ENCODE peak calls at places on chromosomes 11 and 22, in nine cellular contexts. One of them, this sample, is unnamed. For H3K4me1, the result is how much of the 10 kb centered on the place peaks cover.

GRCh38 chr22:46069518-46070214 is 80.7 kb upstream of the PPARA start:
- DNase-seq in thoracic aorta: peak
- DNase-seq in fibroblast of lung: peak
- DNase-seq in OCI-LY7: peak
- DNase-seq in cardiac muscle cell: peak
- DNase-seq in K562: no peak
- DNase-seq in uterus: peak
- DNase-seq in endodermal cell: no peak
- DNase-seq in psoas muscle: peak
- DNase-seq in this sample: peak

GRCh38 chr11:78576549-78577097 is 2.0 kb upstream of the NARS2 start:
- DNase-seq in uterus: no peak
- DNase-seq in psoas muscle: no peak
- DNase-seq in thoracic aorta: no peak
- DNase-seq in fibroblast of lung: no peak
- DNase-seq in OCI-LY7: no peak
- DNase-seq in cardiac muscle cell: no peak
- DNase-seq in endodermal cell: no peak
- DNase-seq in K562: no peak
- DNase-seq in this sample: no peak

GRCh38 chr11:118607401-118608267 is at the start of gene PHLDB1:
- DNase-seq in endodermal cell: peak
- DNase-seq in K562: peak
- DNase-seq in thoracic aorta: no peak
- DNase-seq in uterus: peak
- DNase-seq in cardiac muscle cell: peak
- DNase-seq in OCI-LY7: peak
- DNase-seq in fibroblast of lung: peak
- DNase-seq in psoas muscle: peak
- DNase-seq in this sample: peak

GRCh38 chr11:2837096-2837601 is 48.4 kb downstream of the CDKN1C start:
- DNase-seq in psoas muscle: peak
- DNase-seq in K562: peak
- DNase-seq in thoracic aorta: no peak
- DNase-seq in OCI-LY7: no peak
- DNase-seq in cardiac muscle cell: peak
- DNase-seq in fibroblast of lung: no peak
- DNase-seq in uterus: peak
- DNase-seq in endodermal cell: peak
- DNase-seq in this sample: no peak

GRCh38 chr11:23206736-23207336 is 346.6 kb upstream of the CCDC179 start:
- DNase-seq in thoracic aorta: no peak
- DNase-seq in psoas muscle: no peak
- DNase-seq in cardiac muscle cell: peak
- DNase-seq in uterus: no peak
- DNase-seq in fibroblast of lung: peak
- DNase-seq in K562: no peak
- DNase-seq in endodermal cell: no peak
- DNase-seq in OCI-LY7: no peak
- DNase-seq in this sample: no peak

GRCh38 chr22:47286590-47286989 is 524.1 kb downstream of the TBC1D22A start:
- DNase-seq in thoracic aorta: no peak
- DNase-seq in OCI-LY7: no peak
- DNase-seq in endodermal cell: no peak
- DNase-seq in fibroblast of lung: no peak
- DNase-seq in K562: no peak
- DNase-seq in uterus: no peak
- DNase-seq in psoas muscle: no peak
- DNase-seq in cardiac muscle cell: no peak
- DNase-seq in this sample: no peak

GRCh38 chr11:93089474-93090102 is 108.2 kb downstream of the SLC36A4 start:
- DNase-seq in uterus: no peak
- DNase-seq in fibroblast of lung: peak
- DNase-seq in cardiac muscle cell: peak
- DNase-seq in psoas muscle: no peak
- DNase-seq in K562: peak
- DNase-seq in thoracic aorta: no peak
- DNase-seq in endodermal cell: peak
- DNase-seq in OCI-LY7: peak
- DNase-seq in this sample: no peak

GRCh38 chr11:12723410-12724297 is 49.4 kb downstream of the TEAD1 start:
- DNase-seq in thoracic aorta: no peak
- DNase-seq in cardiac muscle cell: peak
- DNase-seq in fibroblast of lung: peak
- DNase-seq in uterus: no peak
- DNase-seq in endodermal cell: no peak
- DNase-seq in K562: no peak
- DNase-seq in OCI-LY7: no peak
- DNase-seq in psoas muscle: no peak
- DNase-seq in this sample: no peak

GRCh38 chr11:134543144-134544044 is 131.4 kb upstream of the B3GAT1 start:
- DNase-seq in psoas muscle: no peak
- DNase-seq in K562: no peak
- DNase-seq in endodermal cell: peak
- DNase-seq in cardiac muscle cell: no peak
- DNase-seq in OCI-LY7: no peak
- DNase-seq in fibroblast of lung: no peak
- DNase-seq in uterus: peak
- DNase-seq in thoracic aorta: no peak
- DNase-seq in this sample: no peak

GRCh38 chr22:19446603-19447387 is 716 bp downstream of the C22orf39 start:
- DNase-seq in fibroblast of lung: peak
- DNase-seq in K562: peak
- DNase-seq in OCI-LY7: no peak
- DNase-seq in psoas muscle: no peak
- DNase-seq in endodermal cell: peak
- DNase-seq in thoracic aorta: no peak
- DNase-seq in cardiac muscle cell: no peak
- DNase-seq in uterus: no peak
- DNase-seq in this sample: no peak

GRCh38 chr11:64713781-64714363 is 9.1 kb downstream of the NRXN2 start:
- DNase-seq in uterus: no peak
- DNase-seq in cardiac muscle cell: no peak
- DNase-seq in psoas muscle: no peak
- DNase-seq in thoracic aorta: no peak
- DNase-seq in fibroblast of lung: no peak
- DNase-seq in endodermal cell: peak
- DNase-seq in K562: no peak
- DNase-seq in OCI-LY7: no peak
- DNase-seq in this sample: no peak

GRCh38 chr11:75562836-75563484 is 907 bp downstream of the SERPINH1 start:
- DNase-seq in K562: peak
- DNase-seq in endodermal cell: peak
- DNase-seq in thoracic aorta: no peak
- DNase-seq in cardiac muscle cell: peak
- DNase-seq in fibroblast of lung: peak
- DNase-seq in uterus: peak
- DNase-seq in OCI-LY7: no peak
- DNase-seq in psoas muscle: peak
- DNase-seq in this sample: no peak

GRCh38 chr11:4092031-4092430 is 2.6 kb upstream of the RRM1 start:
- DNase-seq in endodermal cell: no peak
- DNase-seq in K562: peak
- DNase-seq in OCI-LY7: no peak
- DNase-seq in cardiac muscle cell: no peak
- DNase-seq in fibroblast of lung: no peak
- DNase-seq in thoracic aorta: no peak
- DNase-seq in uterus: no peak
- DNase-seq in psoas muscle: no peak
- DNase-seq in this sample: peak

GRCh38 chr22:17157714-17158113 is 1.4 kb downstream of the HDHD5 start:
- DNase-seq in OCI-LY7: no peak
- DNase-seq in cardiac muscle cell: no peak
- DNase-seq in fibroblast of lung: no peak
- DNase-seq in psoas muscle: no peak
- DNase-seq in K562: no peak
- DNase-seq in endodermal cell: no peak
- DNase-seq in uterus: no peak
- DNase-seq in thoracic aorta: no peak
- DNase-seq in this sample: no peak

GRCh38 chr22:17158568-17159503 is at the start of gene HDHD5:
- DNase-seq in endodermal cell: peak
- DNase-seq in cardiac muscle cell: peak
- DNase-seq in K562: peak
- DNase-seq in thoracic aorta: peak
- DNase-seq in OCI-LY7: peak
- DNase-seq in fibroblast of lung: peak
- DNase-seq in psoas muscle: peak
- DNase-seq in uterus: peak
- DNase-seq in this sample: peak

GRCh38 chr22:17159504-17159951 is 451 bp upstream of the HDHD5 start:
- DNase-seq in cardiac muscle cell: peak
- DNase-seq in psoas muscle: no peak
- DNase-seq in OCI-LY7: no peak
- DNase-seq in K562: no peak
- DNase-seq in fibroblast of lung: peak
- DNase-seq in endodermal cell: no peak
- DNase-seq in thoracic aorta: peak
- DNase-seq in uterus: peak
- DNase-seq in this sample: no peak

GRCh38 chr22:17155941-17156340 is 3.1 kb downstream of the HDHD5 start:
- DNase-seq in fibroblast of lung: no peak
- DNase-seq in thoracic aorta: no peak
- DNase-seq in cardiac muscle cell: no peak
- DNase-seq in OCI-LY7: peak
- DNase-seq in uterus: no peak
- DNase-seq in K562: peak
- DNase-seq in endodermal cell: no peak
- DNase-seq in psoas muscle: no peak
- DNase-seq in this sample: no peak

DNA sequence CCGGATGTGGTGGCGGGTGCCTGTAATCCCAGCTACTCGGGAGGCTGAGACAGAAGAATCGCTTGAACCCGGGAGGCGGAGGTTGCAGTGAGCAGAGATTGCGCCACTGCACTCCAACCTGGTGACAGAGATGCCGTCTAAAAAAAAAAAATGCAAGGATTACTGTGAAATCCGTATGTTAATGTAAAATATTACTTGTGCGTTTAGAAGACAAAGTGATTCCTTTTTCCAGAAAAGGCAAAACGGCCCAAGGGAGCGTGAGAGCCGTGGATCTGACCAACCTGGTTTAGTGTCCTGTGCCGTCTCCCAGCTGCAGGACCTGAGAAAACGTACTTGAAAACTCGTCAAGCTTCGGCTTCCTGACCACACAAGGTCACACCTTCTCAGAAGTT is 905 bp downstream of the HDHD5 start:
- DNase-seq in uterus: no peak
- DNase-seq in psoas muscle: no peak
- DNase-seq in thoracic aorta: no peak
- DNase-seq in OCI-LY7: no peak
- DNase-seq in endodermal cell: no peak
- DNase-seq in fibroblast of lung: no peak
- DNase-seq in cardiac muscle cell: no peak
- DNase-seq in K562: no peak
- DNase-seq in this sample: no peak
- H3K27ac ChIP-seq in uterus: peak
- H3K27ac ChIP-seq in psoas muscle: peak
- H3K27ac ChIP-seq in thoracic aorta: peak
- H3K27ac ChIP-seq in OCI-LY7: peak
- H3K27ac ChIP-seq in endodermal cell: no peak
- H3K27ac ChIP-seq in fibroblast of lung: peak
- H3K27ac ChIP-seq in cardiac muscle cell: peak
- H3K27ac ChIP-seq in K562: peak
- H3K27ac ChIP-seq in this sample: peak

DNA sequence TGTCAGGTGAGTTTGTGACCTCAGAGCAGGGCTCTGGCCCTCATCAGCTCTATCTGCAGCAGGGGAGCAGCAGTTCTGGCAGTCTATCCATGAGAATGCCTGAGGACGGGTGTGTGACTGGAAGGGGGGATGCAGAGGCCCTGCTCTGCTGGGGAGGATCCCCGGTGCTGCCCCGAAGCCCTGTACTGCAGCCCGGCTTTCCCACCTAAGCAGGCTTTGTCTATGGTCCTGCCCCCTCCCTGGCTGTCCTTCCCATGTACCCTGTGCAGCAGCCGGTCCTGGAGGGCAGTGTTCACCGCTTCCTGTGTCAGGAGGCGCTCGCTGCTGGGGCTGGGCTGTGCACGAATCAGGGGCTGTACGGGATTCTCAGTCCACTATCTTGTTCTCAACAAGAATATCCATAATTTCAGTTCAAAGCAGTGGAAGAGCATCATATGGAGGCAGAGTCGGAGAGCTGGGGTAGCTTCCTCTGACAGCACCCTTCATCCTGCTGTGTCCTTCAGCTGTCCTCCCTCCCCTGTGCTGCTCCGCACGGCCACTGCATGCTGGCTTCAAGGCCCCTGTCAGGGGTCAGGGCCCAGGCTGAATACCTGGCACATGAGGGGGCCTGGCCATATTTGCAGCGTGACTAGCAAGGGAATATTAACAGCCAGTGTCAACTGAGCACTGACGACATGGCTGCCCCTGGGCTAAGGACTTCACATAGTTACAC is 125.2 kb downstream of the CTTN start:
- DNase-seq in uterus: no peak
- DNase-seq in K562: no peak
- DNase-seq in OCI-LY7: no peak
- DNase-seq in cardiac muscle cell: no peak
- DNase-seq in fibroblast of lung: no peak
- DNase-seq in endodermal cell: peak
- DNase-seq in psoas muscle: peak
- DNase-seq in thoracic aorta: no peak
- DNase-seq in this sample: no peak
- H3K4me1 ChIP-seq in uterus: under half
- H3K4me1 ChIP-seq in K562: under half
- H3K4me1 ChIP-seq in OCI-LY7: under half
- H3K4me1 ChIP-seq in cardiac muscle cell: under half
- H3K4me1 ChIP-seq in fibroblast of lung: under half
- H3K4me1 ChIP-seq in endodermal cell: under half
- H3K4me1 ChIP-seq in psoas muscle: under half
- H3K4me1 ChIP-seq in thoracic aorta: under half
- H3K4me1 ChIP-seq in this sample: under half

GRCh38 chr11:27210509-27210908 is 152.5 kb downstream of the CCDC34 start:
- DNase-seq in psoas muscle: no peak
- DNase-seq in K562: no peak
- DNase-seq in uterus: no peak
- DNase-seq in fibroblast of lung: no peak
- DNase-seq in OCI-LY7: no peak
- DNase-seq in endodermal cell: peak
- DNase-seq in thoracic aorta: no peak
- DNase-seq in cardiac muscle cell: no peak
- DNase-seq in this sample: no peak
- H3K27ac ChIP-seq in psoas muscle: no peak
- H3K27ac ChIP-seq in K562: no peak
- H3K27ac ChIP-seq in uterus: no peak
- H3K27ac ChIP-seq in fibroblast of lung: no peak
- H3K27ac ChIP-seq in OCI-LY7: no peak
- H3K27ac ChIP-seq in endodermal cell: no peak
- H3K27ac ChIP-seq in thoracic aorta: no peak
- H3K27ac ChIP-seq in cardiac muscle cell: no peak
- H3K27ac ChIP-seq in this sample: no peak

DNA sequence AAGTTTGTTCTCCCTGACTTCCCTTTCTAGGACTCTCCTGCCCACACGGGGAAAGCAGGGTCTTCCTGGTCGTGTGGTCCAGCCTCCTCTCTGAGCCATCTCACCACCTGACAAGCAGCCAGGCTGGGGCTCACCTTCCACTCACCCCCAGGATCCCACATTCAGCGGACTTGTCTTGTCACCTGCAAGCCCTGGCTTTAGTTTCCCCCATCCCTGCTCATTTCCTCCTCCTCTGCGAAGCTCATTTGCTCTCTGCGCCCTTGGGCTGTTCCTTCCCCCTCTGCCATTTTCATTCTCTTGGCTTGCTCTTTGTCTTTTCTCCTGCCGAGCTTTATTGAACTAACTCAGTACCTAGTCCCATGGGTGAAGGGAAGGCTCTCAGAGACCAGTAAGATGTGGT is 1.9 kb downstream of the ST14 start:
- DNase-seq in thoracic aorta: no peak
- DNase-seq in uterus: no peak
- DNase-seq in OCI-LY7: peak
- DNase-seq in fibroblast of lung: no peak
- DNase-seq in K562: no peak
- DNase-seq in cardiac muscle cell: no peak
- DNase-seq in endodermal cell: no peak
- DNase-seq in psoas muscle: no peak
- DNase-seq in this sample: no peak
- H3K4me1 ChIP-seq in thoracic aorta: under half
- H3K4me1 ChIP-seq in uterus: under half
- H3K4me1 ChIP-seq in OCI-LY7: half or more
- H3K4me1 ChIP-seq in fibroblast of lung: under half
- H3K4me1 ChIP-seq in K562: under half
- H3K4me1 ChIP-seq in cardiac muscle cell: under half
- H3K4me1 ChIP-seq in endodermal cell: under half
- H3K4me1 ChIP-seq in psoas muscle: under half
- H3K4me1 ChIP-seq in this sample: under half

This sample was measured in CD4-positive, alpha-beta memory T cell.